ENCODE peak calls at places on chromosome 4, in five cellular contexts. V is HepG2, Q is IMR-90, B is SK-N-SH, T is GM12878. U is an unnamed sample.
A peak's percentile ranks its signal among the peaks of the same experiment; 100 is the strongest.

GRCh38 chr4:113339430-113339813 is 290.0 kb downstream of the ANK2 start:
- DNase-seq in V (no peak), Q (no peak), B (no peak), T (no peak), U (no peak)

GRCh38 chr4:125187221-125187620 is 127.5 kb upstream of the FAT4 start:
- DNase-seq in V (no peak), Q (peak; percentile 75), B (no peak), T (no peak), U (no peak)

GRCh38 chr4:138562544-138562961 is 320.4 kb upstream of the SLC7A11 start:
- DNase-seq in V (no peak), Q (peak; percentile 87), B (no peak), T (peak; percentile 21), U (no peak)

GRCh38 chr4:55237839-55238238 is 108.2 kb upstream of the SRD5A3 start:
- DNase-seq in V (no peak), Q (no peak), B (no peak), T (no peak), U (no peak)

GRCh38 chr4:82823062-82823461 is 24.5 kb upstream of the SCD5 start:
- DNase-seq in V (no peak), Q (peak; percentile 84), B (no peak), T (no peak), U (no peak)

GRCh38 chr4:119233750-119234149 is 21.2 kb downstream of the USP53 start:
- DNase-seq in V (no peak), Q (no peak), B (peak; percentile 38), T (no peak), U (no peak)

GRCh38 chr4:112296949-112297483 is at the start of gene ALPK1:
- DNase-seq in V (peak; percentile 33), Q (peak; percentile 94), B (peak; percentile 12), T (no peak), U (no peak)

GRCh38 chr4:24002641-24002966 is 112.8 kb upstream of the PPARGC1A start:
- DNase-seq in V (no peak), Q (no peak), B (no peak), T (no peak), U (no peak)

GRCh38 chr4:69831646-69832325 is 28.2 kb downstream of the SULT1E1 start:
- DNase-seq in V (peak; percentile 6), Q (no peak), B (no peak), T (peak; percentile 59), U (no peak)

GRCh38 chr4:43277003-43277402 is 384.5 kb downstream of the GRXCR1 start:
- DNase-seq in V (no peak), Q (peak; percentile 69), B (no peak), T (no peak), U (no peak)

GRCh38 chr4:149292422-149293055 is 523.1 kb downstream of the IQCM start:
- DNase-seq in V (no peak), Q (no peak), B (no peak), T (no peak), U (no peak)

GRCh38 chr4:127889903-127890302 is 9.2 kb downstream of the PLK4 start:
- DNase-seq in V (no peak), Q (peak; percentile 28), B (no peak), T (no peak), U (no peak)

GRCh38 chr4:91220315-91220714 is 1083.5 kb upstream of the GRID2 start:
- DNase-seq in V (no peak), Q (no peak), B (no peak), T (no peak), U (no peak)

GRCh38 chr4:75916091-75916661 is 13.9 kb upstream of the PPEF2 start:
- DNase-seq in V (peak; percentile 25), Q (peak; percentile 89), B (peak; percentile 59), T (no peak), U (peak; percentile 43)

GRCh38 chr4:98462487-98462886 is 195.9 kb downstream of the TSPAN5 start:
- DNase-seq in V (no peak), Q (no peak), B (no peak), T (no peak), U (no peak)

GRCh38 chr4:183471960-183472708 is 27.7 kb downstream of the CDKN2AIP start:
- DNase-seq in V (peak; percentile 50), Q (peak; percentile 66), B (peak; percentile 83), T (peak; percentile 8), U (peak; percentile 84)

GRCh38 chr4:183354213-183354612 is 32.0 kb upstream of the CLDN24 start:
- DNase-seq in V (peak; percentile 25), Q (no peak), B (no peak), T (no peak), U (peak; percentile 18)

GRCh38 chr4:66565796-66566195 is 895.5 kb upstream of the EPHA5 start:
- DNase-seq in V (no peak), Q (peak; percentile 11), B (no peak), T (no peak), U (no peak)

GRCh38 chr4:123421227-123421941 is 24.8 kb downstream of the SPRY1 start:
- DNase-seq in V (no peak), Q (peak; percentile 74), B (no peak), T (no peak), U (no peak)

GRCh38 chr4:3122081-3122563 is 47.6 kb downstream of the HTT start:
- DNase-seq in V (no peak), Q (peak; percentile 81), B (no peak), T (no peak), U (no peak)

GRCh38 chr4:139416073-139416673 is 37.7 kb upstream of the RAB33B start:
- DNase-seq in V (peak; percentile 28), Q (peak; percentile 67), B (peak; percentile 38), T (no peak), U (peak; percentile 33)

GRCh38 chr4:105956566-105956965 is 61.3 kb downstream of the NPNT start:
- DNase-seq in V (no peak), Q (no peak), B (no peak), T (no peak), U (no peak)

GRCh38 chr4:8129785-8130184 is 28.8 kb downstream of the ABLIM2 start:
- DNase-seq in V (no peak), Q (no peak), B (no peak), T (no peak), U (no peak)

GRCh38 chr4:56215138-56215793 is 172.0 kb downstream of the AASDH start:
- DNase-seq in V (peak; percentile 63), Q (no peak), B (no peak), T (no peak), U (no peak)

GRCh38 chr4:2796261-2797187 is 3.6 kb downstream of the SH3BP2 start:
- DNase-seq in V (no peak), Q (peak; percentile 52), B (peak; percentile 29), T (no peak), U (no peak)

GRCh38 chr4:72352746-72353145 is 216.3 kb downstream of the ADAMTS3 start:
- DNase-seq in V (no peak), Q (no peak), B (no peak), T (no peak), U (no peak)

GRCh38 chr4:126123933-126124332 is 809.2 kb downstream of the FAT4 start:
- DNase-seq in V (no peak), Q (peak; percentile 36), B (no peak), T (no peak), U (no peak)

GRCh38 chr4:140019619-140020367 is 134.2 kb downstream of the MAML3 start:
- DNase-seq in V (peak; percentile 85), Q (no peak), B (no peak), T (no peak), U (no peak)

GRCh38 chr4:127643791-127644190 is 11.0 kb downstream of the INTU start:
- DNase-seq in V (no peak), Q (no peak), B (no peak), T (no peak), U (no peak)

GRCh38 chr4:3525532-3526430 is 6.4 kb downstream of the LRPAP1 start:
- DNase-seq in V (no peak), Q (no peak), B (no peak), T (no peak), U (no peak)

GRCh38 chr4:82848706-82849105 is 42.2 kb downstream of the SEC31A start:
- DNase-seq in V (no peak), Q (no peak), B (no peak), T (no peak), U (no peak)

DNA sequence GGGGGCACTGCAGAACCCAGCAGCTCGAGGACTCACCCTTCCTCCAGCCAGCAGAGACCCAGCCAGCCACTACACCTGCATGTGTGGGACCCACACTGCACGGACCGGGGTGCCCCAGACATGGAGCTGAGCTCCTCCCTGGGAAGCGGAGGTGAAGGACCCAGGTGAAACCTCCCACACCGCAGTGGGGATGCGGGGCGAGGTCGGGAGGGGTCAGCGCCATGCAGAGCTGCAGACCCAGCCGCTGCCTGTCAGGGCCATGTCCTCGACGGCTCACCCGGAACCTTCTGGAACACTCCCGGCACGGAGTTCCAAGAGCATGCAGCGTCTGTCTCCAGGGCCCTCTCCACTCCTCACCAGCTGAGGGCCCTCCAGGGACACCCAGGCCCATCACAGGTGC is 42.6 kb downstream of the GAK start:
- DNase-seq in V (no peak), Q (no peak), B (no peak), T (no peak), U (no peak)
- TF ChIP-seq MXI1 in V (no peak), Q (no peak), B (no peak), T (no peak), U (no peak)

GRCh38 chr4:1082215-1083182 is 30.9 kb downstream of the RNF212 start:
- DNase-seq in V (no peak), Q (peak; percentile 70), B (no peak), T (no peak), U (no peak)

GRCh38 chr4:1080961-1081688 is 32.2 kb downstream of the RNF212 start:
- DNase-seq in V (no peak), Q (peak; percentile 71), B (no peak), T (no peak), U (no peak)

GRCh38 chr4:1080432-1080831 is 32.9 kb downstream of the RNF212 start:
- DNase-seq in V (no peak), Q (no peak), B (no peak), T (no peak), U (no peak)

GRCh38 chr4:1079711-1080265 is 33.6 kb downstream of the RNF212 start:
- DNase-seq in V (no peak), Q (no peak), B (no peak), T (no peak), U (no peak)

DNA sequence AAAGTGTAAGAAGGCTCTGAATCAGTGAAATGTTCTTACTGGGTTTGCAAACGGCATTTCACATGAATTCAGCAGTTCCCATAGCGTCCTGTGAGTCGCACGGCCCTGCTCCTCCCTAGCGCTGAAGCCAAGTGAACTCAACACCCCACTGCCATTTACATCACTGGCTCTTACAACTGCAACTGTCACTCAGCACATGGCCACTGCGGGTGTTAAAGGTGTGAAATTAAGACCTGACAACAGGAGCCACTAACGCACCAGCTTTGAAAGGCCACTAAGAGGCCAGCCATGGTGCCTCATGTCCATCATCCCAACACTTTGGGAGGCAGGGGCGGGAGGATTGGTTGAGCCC is 31.7 kb downstream of the RNF212 start:
- DNase-seq in V (no peak), Q (peak; percentile 63), B (no peak), T (no peak), U (no peak)
- TF ChIP-seq MXI1 in V (no peak), Q (no peak), B (no peak), T (no peak), U (no peak)

GRCh38 chr4:100016191-100016590 is 66.1 kb upstream of the H2AZ1 start:
- DNase-seq in V (no peak), Q (peak; percentile 90), B (no peak), T (no peak), U (no peak)
- TF ChIP-seq MXI1 in V (no peak), Q (no peak), B (no peak), T (no peak), U (no peak)

GRCh38 chr4:189771696-189772361 is 168.8 kb upstream of the FRG1 start:
- DNase-seq in V (no peak), Q (no peak), B (no peak), T (no peak), U (no peak)

GRCh38 chr4:189769131-189769530 is 171.5 kb upstream of the FRG1 start:
- DNase-seq in V (no peak), Q (no peak), B (no peak), T (no peak), U (no peak)

GRCh38 chr4:189773909-189774308 is 166.8 kb upstream of the FRG1 start:
- DNase-seq in V (no peak), Q (peak; percentile 13), B (no peak), T (no peak), U (no peak)
- TF ChIP-seq MXI1 in V (no peak), Q (no peak), B (no peak), T (no peak), U (no peak)